ENCODE peak calls at places on chromosomes 16 and 17, in nine cellular contexts. U is spleen; M is pancreas; N is left ventricle myocardium inferior; V is HCT116; C is CD8-positive, alpha-beta T cell; R is ascending aorta; H is Caco-2; W is endodermal cell. K is an unnamed sample. For H3K4me1, the result is how much of the 10 kb centered on the place peaks cover.

GRCh38 chr17:74639704-74640142 is 16.2 kb upstream of the CD300E start:
- DNase-seq in U (no peak), M (no peak), C (no peak), H (no peak), N (no peak), W (no peak), R (no peak), V (no peak), K (no peak)

GRCh38 chr16:66924527-66925321 is 611 bp downstream of the RRAD start:
- DNase-seq in U (no peak), R (no peak), N (peak), W (peak), V (no peak), H (no peak), C (no peak), M (peak), K (peak)

GRCh38 chr16:54400261-54400660 is 113.7 kb upstream of the IRX3 start:
- DNase-seq in W (peak), M (no peak), V (no peak), H (no peak), R (no peak), N (no peak), U (no peak), C (no peak), K (no peak)

GRCh38 chr16:3618782-3619166 is 7.4 kb upstream of the SLX4 start:
- DNase-seq in M (no peak), N (no peak), H (no peak), R (no peak), C (no peak), W (no peak), V (peak), U (no peak), K (no peak)

GRCh38 chr17:6241996-6242395 is 171.8 kb downstream of the WSCD1 start:
- DNase-seq in V (no peak), C (no peak), U (no peak), W (no peak), R (no peak), H (no peak), N (no peak), M (no peak), K (no peak)

GRCh38 chr16:5862103-5863003 is 764.8 kb upstream of the EEF2KMT start:
- DNase-seq in U (no peak), N (no peak), W (no peak), C (no peak), H (no peak), V (no peak), M (no peak), R (no peak), K (no peak)

GRCh38 chr16:73268311-73268997 is 220.5 kb upstream of the ZFHX3 start:
- DNase-seq in W (peak), V (no peak), R (no peak), C (no peak), M (no peak), H (no peak), N (no peak), U (no peak), K (no peak)

GRCh38 chr16:67878846-67879245 is 5.8 kb upstream of the NRN1L start:
- DNase-seq in N (no peak), H (no peak), R (no peak), U (no peak), W (no peak), V (no peak), C (no peak), M (no peak), K (no peak)

GRCh38 chr16:74743668-74744299 is 30.8 kb downstream of the FA2H start:
- DNase-seq in C (no peak), U (peak), H (peak), R (no peak), V (peak), M (peak), N (no peak), W (no peak), K (peak)

GRCh38 chr17:62800580-62800979 is 7.5 kb downstream of the MARCHF10 start:
- DNase-seq in C (no peak), U (no peak), H (no peak), R (no peak), V (no peak), N (no peak), W (peak), M (no peak), K (peak)

GRCh38 chr17:45748911-45749310 is 35.2 kb upstream of the CRHR1 start:
- DNase-seq in W (no peak), C (no peak), R (no peak), N (no peak), U (no peak), H (no peak), M (no peak), V (no peak), K (no peak)

GRCh38 chr17:28985950-28986713 is 19.7 kb downstream of the SEZ6 start:
- DNase-seq in R (no peak), M (no peak), C (no peak), V (no peak), H (no peak), W (peak), U (no peak), N (no peak), K (no peak)

GRCh38 chr17:72122668-72123495 is 2.1 kb downstream of the SOX9 start:
- DNase-seq in U (no peak), W (peak), C (no peak), R (no peak), N (peak), M (peak), H (peak), V (no peak), K (peak)

GRCh38 chr17:9644910-9645751 is at the start of gene USP43:
- DNase-seq in W (peak), M (peak), V (peak), U (no peak), R (no peak), C (no peak), H (peak), N (no peak), K (peak)

GRCh38 chr17:73189417-73190099 is 3.3 kb upstream of the COG1 start:
- DNase-seq in W (peak), R (no peak), N (no peak), V (peak), C (no peak), M (no peak), U (no peak), H (peak), K (peak)

GRCh38 chr16:58499092-58499511 is 841 bp upstream of the NDRG4 start:
- DNase-seq in V (no peak), H (no peak), U (peak), C (no peak), R (no peak), M (no peak), W (peak), N (no peak), K (no peak)

GRCh38 chr16:66342294-66342900 is 24.1 kb upstream of the CDH5 start:
- DNase-seq in C (no peak), W (peak), R (no peak), H (no peak), V (no peak), U (peak), N (no peak), M (no peak), K (no peak)

GRCh38 chr16:66752958-66753357 is 1.5 kb upstream of the DYNC1LI2 start:
- DNase-seq in W (no peak), V (no peak), N (no peak), H (no peak), C (no peak), U (no peak), R (no peak), M (no peak), K (no peak)

GRCh38 chr16:27402964-27403600 is 1.1 kb downstream of the IL21R start:
- DNase-seq in V (no peak), U (no peak), H (no peak), C (no peak), W (no peak), N (no peak), M (no peak), R (no peak), K (no peak)

GRCh38 chr17:66791337-66791736 is 43.6 kb upstream of the CACNG5 start:
- DNase-seq in V (no peak), R (no peak), M (no peak), U (peak), H (no peak), C (no peak), W (peak), N (no peak), K (peak)

GRCh38 chr16:7363397-7364053 is 30.9 kb downstream of the RBFOX1 start:
- DNase-seq in M (no peak), R (no peak), V (no peak), W (no peak), N (peak), C (no peak), U (no peak), H (no peak), K (no peak)

GRCh38 chr17:82962163-82962720 is 117.2 kb upstream of the METRNL start:
- DNase-seq in H (no peak), M (peak), U (peak), N (no peak), C (no peak), R (no peak), V (no peak), W (no peak), K (no peak)

GRCh38 chr17:50615818-50616217 is 18.9 kb upstream of the ABCC3 start:
- DNase-seq in N (no peak), R (no peak), M (no peak), V (no peak), W (no peak), U (no peak), C (no peak), H (no peak), K (no peak)

GRCh38 chr16:22849517-22849916 is 35.6 kb downstream of the HS3ST2 start:
- DNase-seq in W (peak), N (no peak), R (no peak), H (no peak), C (no peak), M (no peak), U (no peak), V (no peak), K (no peak)

GRCh38 chr17:37742114-37742761 is 2.6 kb downstream of the HNF1B start:
- DNase-seq in U (no peak), N (no peak), V (no peak), H (peak), M (no peak), C (no peak), R (no peak), W (peak), K (peak)

GRCh38 chr17:15965510-15965909 is 20.6 kb downstream of the ADORA2B start:
- DNase-seq in W (peak), R (no peak), V (no peak), U (no peak), H (no peak), N (no peak), C (no peak), M (no peak), K (no peak)

GRCh38 chr16:88455610-88456355 is 2.7 kb downstream of the ZFPM1 start:
- DNase-seq in W (peak), U (peak), N (no peak), H (peak), V (peak), C (no peak), M (no peak), R (no peak), K (peak)

GRCh38 chr16:2926660-2927646 is 15.2 kb downstream of the FLYWCH1 start:
- DNase-seq in M (peak), U (peak), C (peak), R (peak), N (peak), H (peak), W (peak), V (peak), K (peak)

GRCh38 chr17:15266325-15266950 is 1.3 kb upstream of the PMP22 start:
- DNase-seq in M (no peak), R (no peak), U (peak), V (no peak), W (peak), H (no peak), C (no peak), N (no peak), K (no peak)

GRCh38 chr17:47703191-47703591 is 9.2 kb downstream of the TBKBP1 start:
- DNase-seq in U (peak), M (peak), N (no peak), R (no peak), V (no peak), H (no peak), C (no peak), W (no peak), K (no peak)

GRCh38 chr17:42520540-42520951 is 15.5 kb upstream of the NAGLU start:
- DNase-seq in C (no peak), M (no peak), R (no peak), N (no peak), U (peak), V (no peak), W (peak), H (no peak), K (no peak)
- TF ChIP-seq CTCF in C (no peak), M (no peak), R (no peak), N (peak), U (peak), V (peak), W (peak), H (peak), K (no peak)

DNA sequence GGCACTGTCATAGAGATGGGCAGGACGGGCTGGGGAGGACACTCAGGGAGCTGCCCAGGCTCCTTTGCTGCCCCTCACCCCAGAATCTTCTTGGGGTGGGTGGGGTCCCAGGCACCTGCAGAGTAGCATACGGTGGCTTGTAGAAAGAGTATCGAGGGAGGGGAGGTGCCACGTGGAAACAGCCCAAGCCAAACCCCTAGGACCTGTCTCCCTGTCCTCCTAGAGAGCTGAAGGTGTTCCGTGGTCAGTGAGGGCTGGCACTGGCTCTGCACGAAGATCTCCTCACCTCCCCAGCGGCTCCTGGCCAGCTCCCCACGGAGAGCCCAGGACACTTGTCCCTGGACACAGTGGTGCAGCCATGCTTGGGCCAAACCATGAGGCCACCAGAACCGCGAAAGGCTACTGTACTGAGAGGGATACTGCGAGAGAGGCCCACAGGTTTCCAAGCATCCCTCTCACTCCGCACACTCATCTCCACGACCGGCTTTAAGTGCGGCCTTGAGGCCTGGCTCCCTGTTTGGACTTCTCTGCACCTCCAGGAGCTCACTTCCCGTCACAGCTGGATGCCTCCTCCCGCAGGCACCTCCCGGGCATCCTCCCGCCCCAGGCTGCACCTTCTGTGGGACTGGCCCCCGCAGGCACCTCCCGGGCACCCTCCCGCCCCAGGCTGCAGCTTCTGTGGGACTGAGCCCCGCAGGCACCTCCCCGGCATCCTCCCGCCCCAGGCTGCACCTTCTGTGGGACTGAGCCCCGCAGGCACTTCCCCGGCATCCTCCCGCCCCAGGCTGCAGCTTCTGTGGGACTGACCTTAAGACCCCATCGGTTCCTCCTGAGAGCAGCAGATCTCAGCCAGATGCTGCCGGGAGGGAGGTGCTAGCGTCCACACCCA is 2.0 kb upstream of the MAFG start:
- DNase-seq in N (no peak), R (no peak), C (no peak), W (no peak), M (peak), U (no peak), V (no peak), H (no peak), K (no peak)
- H3K4me3 ChIP-seq in N (no peak), R (no peak), C (no peak), W (peak), M (no peak), U (no peak), V (peak), H (peak), K (no peak)

GRCh38 chr17:36144014-36144413 is 32.4 kb downstream of the TBC1D3B start:
- DNase-seq in H (no peak), R (no peak), W (peak), V (no peak), U (no peak), N (no peak), M (no peak), C (no peak), K (no peak)
- H3K4me1 ChIP-seq in H (under half), R (under half), W (under half), V (under half), U (under half), N (under half), M (under half), C (under half), K (under half)

DNA sequence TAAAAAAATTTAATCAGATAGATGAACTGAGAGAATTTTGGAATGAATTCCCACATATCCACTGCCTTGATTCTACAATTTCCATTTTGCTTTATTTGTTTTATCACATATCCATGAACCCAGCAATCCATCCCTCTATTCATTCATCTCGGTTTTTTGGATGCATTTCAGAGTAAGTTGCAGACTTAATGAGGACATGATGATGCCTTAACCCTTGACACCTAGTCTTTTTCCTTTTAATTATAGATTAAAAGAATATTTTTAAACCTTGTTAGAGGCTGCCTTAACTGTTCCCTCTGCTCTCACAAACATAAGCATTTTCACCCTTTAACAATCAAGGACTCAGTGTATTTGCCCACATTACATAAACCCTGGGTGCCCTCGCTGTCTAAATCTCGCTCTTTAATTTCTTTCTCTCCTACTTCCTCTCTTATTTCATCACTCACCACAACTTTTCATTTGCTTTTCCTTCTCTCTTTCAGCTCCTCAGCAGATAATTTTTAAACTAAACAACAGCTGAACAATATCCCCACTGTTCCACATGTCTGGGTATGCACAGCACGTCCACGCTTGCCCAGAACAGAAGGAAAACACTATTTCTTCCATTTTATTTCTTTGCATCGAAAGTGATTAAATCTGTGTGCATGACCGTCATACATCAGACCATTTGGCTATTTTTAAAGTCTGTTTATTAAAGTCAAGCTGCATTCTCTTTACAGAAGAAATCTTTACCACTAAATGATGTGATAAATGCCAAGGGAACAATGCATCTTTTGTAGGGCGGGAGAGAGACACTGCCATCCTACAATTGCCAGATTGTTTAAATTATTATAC is 39.9 kb downstream of the IQCK start:
- DNase-seq in W (no peak), M (no peak), U (no peak), N (no peak), R (no peak), V (no peak), C (no peak), H (no peak), K (no peak)
- TF ChIP-seq CTCF in W (no peak), M (no peak), U (no peak), N (no peak), R (no peak), V (no peak), C (no peak), H (no peak), K (no peak)